ENCODE peak calls at places on chromosomes 11 and 22, in seven cellular contexts. V is GM12865, G is fibroblast of pulmonary artery, N is GM12878, A is retinal pigment epithelial cell, X is right lobe of liver, D is GM12864. Q is an unnamed sample.

GRCh38 chr11:112785104-112785503 is 176.1 kb upstream of the NCAM1 start:
- DNase-seq in V (no peak), G (peak), N (no peak), A (no peak), X (no peak), D (no peak), Q (no peak)

GRCh38 chr11:83437939-83438338 is 151.8 kb upstream of the CCDC90B start:
- DNase-seq in V (no peak), G (no peak), N (no peak), A (no peak), X (no peak), D (no peak), Q (no peak)

GRCh38 chr22:37206841-37207821 is 5.1 kb downstream of the SSTR3 start:
- DNase-seq in V (no peak), G (no peak), N (no peak), A (no peak), X (no peak), D (no peak), Q (no peak)

GRCh38 chr11:67233584-67234190 is 32.6 kb upstream of the GRK2 start:
- DNase-seq in V (no peak), G (no peak), N (no peak), A (no peak), X (no peak), D (no peak), Q (no peak)

GRCh38 chr22:50621948-50622722 is 5.8 kb downstream of the ARSA start:
- DNase-seq in V (peak), G (no peak), N (peak), A (no peak), X (no peak), D (no peak), Q (no peak)

GRCh38 chr11:123135863-123136446 is 59.1 kb downstream of the CLMP start:
- DNase-seq in V (no peak), G (no peak), N (no peak), A (no peak), X (no peak), D (no peak), Q (no peak)

GRCh38 chr22:44719586-44720368 is 17.8 kb downstream of the PRR5 start:
- DNase-seq in V (no peak), G (no peak), N (no peak), A (no peak), X (peak), D (no peak), Q (no peak)

GRCh38 chr11:119795231-119795630 is 66.2 kb upstream of the NECTIN1 start:
- DNase-seq in V (no peak), G (peak), N (no peak), A (peak), X (no peak), D (no peak), Q (peak)

GRCh38 chr11:71482216-71482615 is 29.2 kb downstream of the NADSYN1 start:
- DNase-seq in V (no peak), G (no peak), N (no peak), A (no peak), X (no peak), D (no peak), Q (no peak)

GRCh38 chr22:20567371-20567847 is 60.0 kb downstream of the MED15 start:
- DNase-seq in V (no peak), G (no peak), N (no peak), A (no peak), X (no peak), D (no peak), Q (no peak)

GRCh38 chr11:111422494-111423249 is 43.6 kb upstream of the POU2AF1 start:
- DNase-seq in V (peak), G (peak), N (no peak), A (no peak), X (peak), D (peak), Q (no peak)

GRCh38 chr11:746289-747175 is 732 bp upstream of the TALDO1 start:
- DNase-seq in V (peak), G (no peak), N (no peak), A (no peak), X (no peak), D (no peak), Q (no peak)

GRCh38 chr11:39732002-39732401 is 1727.5 kb downstream of the LRRC4C start:
- DNase-seq in V (no peak), G (no peak), N (no peak), A (no peak), X (no peak), D (no peak), Q (no peak)

GRCh38 chr22:36223504-36223903 is 15.8 kb downstream of the APOL2 start:
- DNase-seq in V (no peak), G (no peak), N (no peak), A (no peak), X (no peak), D (no peak), Q (no peak)

GRCh38 chr11:35968386-35969088 is 24.7 kb downstream of the LDLRAD3 start:
- DNase-seq in V (no peak), G (no peak), N (no peak), A (no peak), X (no peak), D (no peak), Q (no peak)

GRCh38 chr11:68297812-68298658 is 14.4 kb upstream of the LRP5 start:
- DNase-seq in V (peak), G (peak), N (no peak), A (no peak), X (peak), D (peak), Q (no peak)

GRCh38 chr11:67416416-67417335 is 1.2 kb downstream of the CARNS1 start:
- DNase-seq in V (no peak), G (peak), N (no peak), A (no peak), X (no peak), D (no peak), Q (no peak)

GRCh38 chr11:57294225-57295131 is 30.3 kb downstream of the TNKS1BP1 start:
- DNase-seq in V (no peak), G (peak), N (no peak), A (peak), X (no peak), D (no peak), Q (no peak)

GRCh38 chr22:40955516-40955915 is 4.3 kb downstream of the RBX1 start:
- DNase-seq in V (no peak), G (peak), N (no peak), A (no peak), X (no peak), D (no peak), Q (peak)

GRCh38 chr11:66727282-66727882 is 1.6 kb downstream of the SPTBN2 start:
- DNase-seq in V (no peak), G (peak), N (no peak), A (no peak), X (peak), D (no peak), Q (no peak)

GRCh38 chr11:61325649-61326414 is 7.1 kb downstream of the DDB1 start:
- DNase-seq in V (no peak), G (peak), N (no peak), A (no peak), X (no peak), D (no peak), Q (no peak)

GRCh38 chr11:3231851-3232744 is at the start of gene MRGPRE:
- DNase-seq in V (no peak), G (no peak), N (no peak), A (no peak), X (no peak), D (no peak), Q (no peak)

GRCh38 chr11:47907499-47907898 is 59.3 kb upstream of the NUP160 start:
- DNase-seq in V (no peak), G (peak), N (no peak), A (no peak), X (no peak), D (no peak), Q (peak)

GRCh38 chr22:26124991-26125725 is 44.1 kb upstream of the SEZ6L start:
- DNase-seq in V (no peak), G (no peak), N (no peak), A (no peak), X (no peak), D (no peak), Q (no peak)

GRCh38 chr11:11400635-11401232 is 47.7 kb upstream of the CSNK2A3 start:
- DNase-seq in V (peak), G (no peak), N (no peak), A (no peak), X (no peak), D (no peak), Q (no peak)

GRCh38 chr11:113796663-113797259 is 17.2 kb downstream of the CLDN25 start:
- DNase-seq in V (peak), G (peak), N (no peak), A (no peak), X (no peak), D (no peak), Q (no peak)

GRCh38 chr11:128354476-128354875 is 232.9 kb downstream of the ETS1 start:
- DNase-seq in V (no peak), G (peak), N (no peak), A (no peak), X (no peak), D (no peak), Q (no peak)

DNA sequence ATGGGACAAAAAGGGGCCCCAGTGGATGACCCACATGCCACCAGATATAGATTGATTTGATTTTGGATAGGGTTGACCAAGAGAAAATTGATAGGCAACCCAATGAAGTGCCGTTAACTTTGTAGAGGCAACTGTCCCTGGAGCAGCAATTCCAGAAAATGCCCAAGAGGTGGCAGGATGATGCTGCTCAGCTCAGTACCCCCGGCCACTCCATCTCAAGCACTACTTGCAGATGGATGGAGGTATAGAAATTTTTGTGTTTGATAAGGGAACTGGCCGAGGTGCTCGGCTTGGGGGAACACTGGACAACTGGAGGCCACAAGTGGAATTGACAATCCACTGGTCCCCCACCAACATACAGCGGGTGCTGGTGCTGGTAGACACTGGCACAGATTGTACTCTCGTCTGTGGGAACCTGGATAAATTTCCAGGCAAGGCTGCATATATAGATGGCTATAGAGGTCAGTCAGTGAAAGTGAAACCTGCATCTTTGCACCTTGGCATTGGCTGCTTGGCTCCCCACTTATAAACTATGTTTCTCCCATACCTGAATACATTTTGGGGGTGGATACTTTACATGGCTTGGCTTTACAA is 86.3 kb downstream of the CCDC83 start:
- DNase-seq in V (peak), G (peak), N (no peak), A (no peak), X (peak), D (peak), Q (no peak)
- H3K4me3 ChIP-seq in V (no peak), G (no peak), N (no peak), A (no peak), X (no peak), D (no peak), Q (no peak)

DNA sequence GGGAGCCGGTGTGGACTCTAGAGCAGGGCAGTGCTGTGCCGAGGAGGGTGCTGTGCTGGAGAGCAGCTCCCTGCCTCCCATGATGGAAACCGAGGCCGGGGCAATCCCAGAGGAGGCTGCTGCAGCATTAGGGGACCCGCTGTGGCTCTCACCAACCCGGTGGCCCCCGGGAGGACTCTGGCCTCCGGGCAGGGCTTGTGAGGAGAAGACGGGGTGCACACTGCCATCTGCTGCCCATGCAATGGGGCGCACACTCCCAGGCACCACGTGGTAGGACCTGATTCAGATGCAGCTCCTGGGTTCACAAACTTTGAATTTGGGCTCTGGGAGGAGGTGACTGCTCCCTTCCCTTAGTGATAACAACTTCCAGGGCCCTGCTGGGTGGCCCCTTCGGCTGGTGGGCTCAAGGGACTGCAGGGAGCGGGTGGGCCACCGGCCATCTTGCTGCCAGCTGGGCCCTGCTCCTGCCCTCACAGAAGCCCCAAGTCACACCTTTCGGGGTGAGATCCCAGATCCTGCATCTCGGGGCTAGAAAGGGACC is 93.8 kb upstream of the FGF3 start:
- DNase-seq in V (peak), G (no peak), N (no peak), A (no peak), X (peak), D (no peak), Q (no peak)
- TF ChIP-seq CTCF in V (peak), G (peak), N (no peak), A (peak), X (peak), D (peak), Q (peak)

DNA sequence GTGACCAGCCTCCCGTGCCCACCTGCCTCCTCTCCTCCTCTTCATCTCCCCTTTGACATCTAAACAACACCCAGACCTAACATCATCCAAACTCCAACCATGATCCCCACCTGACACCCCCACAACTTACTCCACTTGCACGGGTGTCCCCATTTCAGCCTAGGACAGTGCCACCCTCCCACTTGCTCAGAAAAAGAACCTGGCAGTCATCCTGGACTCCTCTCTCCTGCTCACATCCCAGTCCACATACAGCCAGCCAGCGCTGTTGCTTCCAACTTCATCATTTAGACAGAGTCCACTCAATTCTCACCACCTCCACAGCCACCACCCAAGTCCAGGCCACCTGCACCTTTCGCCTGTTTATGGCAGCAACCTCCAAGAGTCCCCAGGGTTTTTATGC is 485.7 kb downstream of the MN1 start:
- DNase-seq in V (no peak), G (no peak), N (no peak), A (no peak), X (no peak), D (no peak), Q (no peak)
- H3K4me3 ChIP-seq in V (no peak), G (no peak), N (no peak), A (no peak), X (no peak), D (no peak), Q (no peak)

GRCh38 chr11:78630155-78630554 is 55.5 kb upstream of the NARS2 start:
- DNase-seq in V (no peak), G (no peak), N (no peak), A (no peak), X (no peak), D (no peak), Q (no peak)

GRCh38 chr11:78633516-78634310 is 59.0 kb upstream of the NARS2 start:
- DNase-seq in V (no peak), G (no peak), N (no peak), A (no peak), X (no peak), D (no peak), Q (no peak)

GRCh38 chr11:78635814-78636506 is 61.3 kb upstream of the NARS2 start:
- DNase-seq in V (no peak), G (no peak), N (no peak), A (no peak), X (no peak), D (no peak), Q (no peak)

GRCh38 chr11:78630561-78631303 is 56.1 kb upstream of the NARS2 start:
- DNase-seq in V (no peak), G (no peak), N (no peak), A (no peak), X (peak), D (no peak), Q (no peak)
- TF ChIP-seq CTCF in V (no peak), G (no peak), N (no peak), A (peak), X (no peak), D (no peak), Q (no peak)

GRCh38 chr11:70078095-70078795 is at the start of gene ANO1:
- DNase-seq in V (no peak), G (no peak), N (no peak), A (no peak), X (peak), D (no peak), Q (no peak)
- H3K4me3 ChIP-seq in V (no peak), G (no peak), N (no peak), A (no peak), X (peak), D (no peak), Q (no peak)

GRCh38 chr11:75425422-75425821 is 7.6 kb downstream of the KLHL35 start:
- DNase-seq in V (no peak), G (no peak), N (no peak), A (no peak), X (no peak), D (no peak), Q (no peak)
- TF ChIP-seq CTCF in V (no peak), G (peak), N (no peak), A (peak), X (peak), D (peak), Q (peak)

GRCh38 chr11:63660972-63661371 is 10.2 kb downstream of the ATL3 start:
- DNase-seq in V (peak), G (no peak), N (no peak), A (no peak), X (no peak), D (no peak), Q (no peak)
- H3K4me3 ChIP-seq in V (no peak), G (no peak), N (no peak), A (no peak), X (no peak), D (no peak), Q (no peak)

Q was measured in AG04449.